ENCODE peak calls at places on chromosomes 6 and 20, in ten cellular contexts. C is activated naive CD8-positive, alpha-beta T cell treated with anti-CD3 and anti-CD28 coated beads for 36 hours; L is CD8-positive, alpha-beta T cell; R is T-helper 2 cell; A is lung microvascular endothelial cell; W is GM04504; N is non-pigmented ciliary epithelial cell; S is NCI-H1105 treated with DMSO at 0.1 percent for 48 hours; D is ovary; B is CD4-positive, CD25-positive, alpha-beta regulatory T cell. O is an unnamed sample.

GRCh38 chr20:34069341-34070078 is 42.5 kb downstream of the EIF2S2 start:
- DNase-seq in C (peak), L (peak), R (peak), A (peak), W (peak), N (peak), S (peak), D (peak), B (peak), O (peak)

GRCh38 chr6:71330501-71330900 is 41.9 kb downstream of the OGFRL1 start:
- DNase-seq in C (no peak), L (no peak), R (no peak), A (no peak), W (no peak), N (no peak), S (no peak), D (no peak), B (no peak), O (no peak)

GRCh38 chr6:96542702-96543101 is 20.2 kb upstream of the FHL5 start:
- DNase-seq in C (no peak), L (no peak), R (no peak), A (peak), W (no peak), N (no peak), S (no peak), D (no peak), B (peak), O (peak)

GRCh38 chr6:28525496-28526039 is at the start of gene GPX5:
- DNase-seq in C (no peak), L (no peak), R (no peak), A (no peak), W (no peak), N (no peak), S (no peak), D (no peak), B (peak), O (no peak)

GRCh38 chr6:158439255-158439654 is 120.6 kb upstream of the TMEM181 start:
- DNase-seq in C (no peak), L (no peak), R (no peak), A (no peak), W (no peak), N (no peak), S (no peak), D (no peak), B (no peak), O (peak)

GRCh38 chr6:53440331-53440730 is 91.6 kb upstream of the ELOVL5 start:
- DNase-seq in C (no peak), L (no peak), R (no peak), A (no peak), W (no peak), N (no peak), S (no peak), D (no peak), B (no peak), O (no peak)

GRCh38 chr6:139133733-139134360 is 1.0 kb upstream of the HECA start:
- DNase-seq in C (no peak), L (no peak), R (no peak), A (no peak), W (no peak), N (no peak), S (no peak), D (no peak), B (no peak), O (no peak)

GRCh38 chr6:85464260-85464644 is 14.4 kb downstream of the NT5E start:
- DNase-seq in C (peak), L (peak), R (no peak), A (peak), W (peak), N (peak), S (no peak), D (peak), B (peak), O (no peak)

GRCh38 chr6:168039301-168039700 is 39.7 kb downstream of the FRMD1 start:
- DNase-seq in C (no peak), L (no peak), R (no peak), A (no peak), W (no peak), N (no peak), S (no peak), D (no peak), B (no peak), O (no peak)

GRCh38 chr6:30725713-30726505 is 5.8 kb downstream of the TUBB start:
- DNase-seq in C (no peak), L (no peak), R (no peak), A (no peak), W (no peak), N (no peak), S (peak), D (no peak), B (no peak), O (no peak)

GRCh38 chr6:35240838-35241801 is 18.4 kb upstream of the ZNF76 start:
- DNase-seq in C (peak), L (peak), R (peak), A (peak), W (peak), N (no peak), S (peak), D (peak), B (peak), O (peak)

GRCh38 chr20:16761305-16761829 is 13.2 kb downstream of the OTOR start:
- DNase-seq in C (peak), L (peak), R (peak), A (peak), W (peak), N (peak), S (peak), D (peak), B (peak), O (peak)

GRCh38 chr6:157270308-157270707 is 53.0 kb downstream of the TMEM242 start:
- DNase-seq in C (no peak), L (no peak), R (no peak), A (no peak), W (no peak), N (no peak), S (no peak), D (no peak), B (no peak), O (no peak)

GRCh38 chr20:57871237-57871632 is 161.4 kb upstream of the PMEPA1 start:
- DNase-seq in C (no peak), L (no peak), R (no peak), A (no peak), W (no peak), N (no peak), S (no peak), D (no peak), B (no peak), O (no peak)

GRCh38 chr6:24574809-24575208 is 71.2 kb downstream of the KIAA0319 start:
- DNase-seq in C (no peak), L (no peak), R (no peak), A (no peak), W (no peak), N (no peak), S (no peak), D (no peak), B (no peak), O (peak)

GRCh38 chr6:18579165-18579564 is 192.0 kb downstream of the RNF144B start:
- DNase-seq in C (no peak), L (no peak), R (no peak), A (no peak), W (no peak), N (no peak), S (no peak), D (no peak), B (no peak), O (no peak)

GRCh38 chr6:102619585-102619984 is 1226.1 kb downstream of the GRIK2 start:
- DNase-seq in C (no peak), L (no peak), R (no peak), A (no peak), W (no peak), N (no peak), S (peak), D (no peak), B (no peak), O (no peak)

GRCh38 chr6:41439524-41440418 is 104.4 kb downstream of the NCR2 start:
- DNase-seq in C (no peak), L (no peak), R (no peak), A (no peak), W (no peak), N (no peak), S (no peak), D (no peak), B (peak), O (peak)

GRCh38 chr20:60070791-60071190 is 112.6 kb downstream of the CDH26 start:
- DNase-seq in C (no peak), L (no peak), R (no peak), A (no peak), W (no peak), N (no peak), S (no peak), D (no peak), B (no peak), O (no peak)

GRCh38 chr6:79422666-79423065 is 114.6 kb downstream of the LCA5 start:
- DNase-seq in C (no peak), L (no peak), R (no peak), A (no peak), W (no peak), N (no peak), S (no peak), D (no peak), B (no peak), O (no peak)

GRCh38 chr6:36612101-36612625 is 18.0 kb downstream of the SRSF3 start:
- DNase-seq in C (no peak), L (no peak), R (no peak), A (no peak), W (no peak), N (no peak), S (no peak), D (no peak), B (no peak), O (no peak)

GRCh38 chr6:14091329-14091978 is 26.1 kb upstream of the CD83 start:
- DNase-seq in C (no peak), L (no peak), R (no peak), A (no peak), W (no peak), N (no peak), S (no peak), D (no peak), B (no peak), O (no peak)

GRCh38 chr6:152232494-152233151 is 404.5 kb downstream of the SYNE1 start:
- DNase-seq in C (peak), L (no peak), R (no peak), A (peak), W (no peak), N (peak), S (no peak), D (no peak), B (peak), O (no peak)

GRCh38 chr20:34876161-34877001 is at the start of gene ACSS2:
- DNase-seq in C (peak), L (peak), R (peak), A (peak), W (peak), N (peak), S (peak), D (peak), B (peak), O (peak)

GRCh38 chr20:37571033-37571432 is 43.4 kb upstream of the BLCAP start:
- DNase-seq in C (no peak), L (no peak), R (no peak), A (no peak), W (no peak), N (no peak), S (no peak), D (no peak), B (no peak), O (no peak)

GRCh38 chr6:20827798-20828197 is 293.5 kb downstream of the CDKAL1 start:
- DNase-seq in C (no peak), L (no peak), R (no peak), A (no peak), W (peak), N (no peak), S (no peak), D (no peak), B (no peak), O (no peak)

GRCh38 chr6:89917216-89917615 is 22.9 kb downstream of the GJA10 start:
- DNase-seq in C (no peak), L (no peak), R (no peak), A (no peak), W (no peak), N (no peak), S (no peak), D (no peak), B (no peak), O (no peak)

GRCh38 chr6:3929281-3929798 is 80.2 kb downstream of the FAM50B start:
- DNase-seq in C (no peak), L (no peak), R (no peak), A (no peak), W (peak), N (no peak), S (no peak), D (peak), B (no peak), O (no peak)

GRCh38 chr6:153484056-153484455 is 353.0 kb upstream of the RGS17 start:
- DNase-seq in C (no peak), L (no peak), R (no peak), A (no peak), W (no peak), N (no peak), S (no peak), D (no peak), B (no peak), O (no peak)

GRCh38 chr6:116012471-116012949 is 48.2 kb downstream of the FRK start:
- DNase-seq in C (no peak), L (no peak), R (no peak), A (no peak), W (no peak), N (no peak), S (no peak), D (no peak), B (no peak), O (no peak)

GRCh38 chr20:61558726-61559125 is 306.7 kb downstream of the CDH4 start:
- DNase-seq in C (no peak), L (no peak), R (no peak), A (no peak), W (no peak), N (peak), S (no peak), D (no peak), B (no peak), O (no peak)

GRCh38 chr20:35506179-35506578 is 23.3 kb downstream of the C20orf173 start:
- DNase-seq in C (no peak), L (no peak), R (no peak), A (no peak), W (no peak), N (no peak), S (no peak), D (no peak), B (no peak), O (no peak)

GRCh38 chr20:59820204-59821041 is 113.0 kb downstream of the SYCP2 start:
- DNase-seq in C (no peak), L (no peak), R (no peak), A (no peak), W (no peak), N (no peak), S (peak), D (no peak), B (no peak), O (no peak)

GRCh38 chr6:19896580-19897010 is 59.4 kb downstream of the ID4 start:
- DNase-seq in C (no peak), L (no peak), R (no peak), A (no peak), W (no peak), N (no peak), S (no peak), D (no peak), B (no peak), O (no peak)

GRCh38 chr6:4790158-4790899 is 14.1 kb downstream of the CDYL start:
- DNase-seq in C (no peak), L (no peak), R (no peak), A (no peak), W (no peak), N (no peak), S (no peak), D (no peak), B (no peak), O (no peak)

GRCh38 chr6:36443951-36444428 is 1.2 kb downstream of the KCTD20 start:
- DNase-seq in C (no peak), L (peak), R (no peak), A (peak), W (no peak), N (no peak), S (peak), D (no peak), B (peak), O (no peak)

GRCh38 chr6:19399406-19399805 is 437.8 kb upstream of the ID4 start:
- DNase-seq in C (no peak), L (no peak), R (no peak), A (no peak), W (peak), N (no peak), S (peak), D (peak), B (no peak), O (no peak)

GRCh38 chr6:149346075-149346474 is 28.6 kb downstream of the TAB2 start:
- DNase-seq in C (no peak), L (no peak), R (no peak), A (no peak), W (no peak), N (no peak), S (no peak), D (no peak), B (no peak), O (no peak)

GRCh38 chr6:86456786-86457185 is 480.5 kb upstream of the HTR1E start:
- DNase-seq in C (no peak), L (no peak), R (no peak), A (no peak), W (no peak), N (no peak), S (no peak), D (no peak), B (no peak), O (no peak)

O was measured in B cell.